ENCODE peak calls at places on chromosomes 1 and 21, in ten cellular contexts. V is tibial artery, B is transverse colon, H is IMR-90, N is H9, P is body of pancreas, U is spleen, X is cardiac muscle cell, L is heart right ventricle, C is right atrium auricular region. M is an unnamed sample. For H3K9me3, the result is how much of the 10 kb centered on the place peaks cover.

GRCh38 chr1:10664251-10664650 is 132.2 kb downstream of the CASZ1 start:
- DNase-seq in L (no peak), U (peak), H (no peak), X (peak), N (peak), C (no peak), P (peak), B (no peak), V (no peak), M (no peak)

GRCh38 chr1:39205102-39205780 is 746 bp downstream of the MACF1 start:
- DNase-seq in X (peak), U (peak), C (peak), H (peak), L (peak), P (no peak), B (peak), V (peak), N (no peak), M (peak)

GRCh38 chr1:203088441-203088840 is 2.6 kb upstream of the MYOG start:
- DNase-seq in C (peak), U (no peak), X (no peak), L (no peak), V (no peak), N (peak), H (no peak), P (no peak), B (no peak), M (no peak)

GRCh38 chr1:198492872-198493271 is 47.6 kb downstream of the ATP6V1G3 start:
- DNase-seq in H (peak), C (no peak), V (no peak), X (no peak), N (no peak), L (no peak), U (no peak), P (no peak), B (no peak), M (no peak)

GRCh38 chr21:35102488-35103407 is 53.6 kb upstream of the RUNX1 start:
- DNase-seq in P (no peak), L (peak), N (no peak), U (peak), B (peak), H (peak), C (peak), X (no peak), V (peak), M (no peak)

GRCh38 chr1:232925421-232926202 is 24.8 kb upstream of the NTPCR start:
- DNase-seq in H (no peak), U (no peak), L (no peak), C (no peak), B (no peak), N (no peak), X (no peak), V (no peak), P (no peak), M (no peak)

GRCh38 chr1:119818181-119818580 is 6.9 kb upstream of the REG4 start:
- DNase-seq in U (no peak), P (no peak), B (no peak), H (no peak), V (no peak), C (no peak), X (no peak), L (no peak), N (no peak), M (peak)

GRCh38 chr1:119737040-119737682 is 25.4 kb downstream of the PHGDH start:
- DNase-seq in U (no peak), X (peak), L (peak), C (no peak), P (peak), V (peak), B (peak), H (no peak), N (no peak), M (peak)

GRCh38 chr1:15767941-15768340 is 9.3 kb downstream of the FBLIM1 start:
- DNase-seq in L (no peak), C (no peak), V (no peak), P (no peak), X (no peak), B (no peak), N (no peak), U (no peak), H (no peak), M (no peak)

GRCh38 chr1:117838911-117839310 is 90.5 kb downstream of the GDAP2 start:
- DNase-seq in H (peak), L (no peak), N (no peak), U (no peak), V (no peak), X (no peak), P (no peak), B (no peak), C (no peak), M (no peak)

GRCh38 chr1:111723091-111723806 is 15.9 kb downstream of the INKA2 start:
- DNase-seq in C (peak), U (no peak), H (no peak), B (no peak), L (no peak), N (no peak), P (no peak), V (no peak), X (no peak), M (peak)

GRCh38 chr1:24536391-24536840 is 19.5 kb upstream of the NCMAP start:
- DNase-seq in L (no peak), H (peak), X (peak), V (no peak), N (no peak), C (no peak), B (peak), U (peak), P (no peak), M (peak)

GRCh38 chr1:58734630-58735029 is 34.8 kb upstream of the MYSM1 start:
- DNase-seq in B (no peak), H (no peak), V (no peak), L (no peak), N (no peak), U (no peak), X (no peak), P (no peak), C (no peak), M (no peak)

GRCh38 chr1:37667023-37667769 is 25.1 kb upstream of the CDCA8 start:
- DNase-seq in N (no peak), U (peak), B (no peak), C (no peak), L (no peak), P (no peak), H (no peak), X (no peak), V (no peak), M (no peak)

GRCh38 chr21:43717967-43718871 is 710 bp upstream of the PDXK start:
- DNase-seq in C (no peak), P (no peak), U (peak), X (no peak), V (no peak), B (no peak), H (no peak), N (peak), L (no peak), M (no peak)

GRCh38 chr1:156262461-156263287 is 14.8 kb upstream of the PAQR6 start:
- DNase-seq in L (no peak), H (peak), C (no peak), V (no peak), B (no peak), U (no peak), X (no peak), N (no peak), P (no peak), M (no peak)

GRCh38 chr1:55727010-55727409 is 511.8 kb upstream of the USP24 start:
- DNase-seq in N (no peak), X (no peak), L (no peak), H (peak), C (no peak), P (no peak), U (no peak), V (no peak), B (no peak), M (no peak)

GRCh38 chr1:61081135-61081636 is 1.2 kb upstream of the NFIA start:
- DNase-seq in L (no peak), V (no peak), N (no peak), C (no peak), P (no peak), U (no peak), X (peak), B (no peak), H (no peak), M (no peak)

GRCh38 chr1:219941179-219942118 is 13.1 kb upstream of the SLC30A10 start:
- DNase-seq in B (no peak), C (no peak), L (no peak), X (no peak), U (no peak), P (peak), N (no peak), V (no peak), H (no peak), M (no peak)

GRCh38 chr1:225822655-225823403 is 12.9 kb downstream of the EPHX1 start:
- DNase-seq in V (no peak), C (no peak), X (no peak), L (no peak), U (no peak), H (no peak), B (no peak), N (no peak), P (no peak), M (no peak)

GRCh38 chr1:36300526-36300925 is 5.6 kb upstream of the SH3D21 start:
- DNase-seq in V (no peak), H (peak), X (no peak), P (no peak), U (no peak), L (no peak), N (no peak), C (no peak), B (no peak), M (no peak)

GRCh38 chr1:157580179-157580827 is 17.6 kb downstream of the FCRL4 start:
- DNase-seq in V (no peak), X (peak), P (peak), U (no peak), H (peak), B (peak), L (peak), N (peak), C (no peak), M (peak)

GRCh38 chr1:200075938-200076546 is 48.5 kb downstream of the NR5A2 start:
- DNase-seq in V (peak), P (peak), L (peak), B (no peak), C (no peak), N (no peak), U (no peak), X (no peak), H (peak), M (peak)

GRCh38 chr1:119646521-119647227 is 1.4 kb downstream of the ZNF697 start:
- DNase-seq in L (no peak), U (no peak), B (no peak), P (no peak), C (no peak), X (no peak), H (peak), N (no peak), V (no peak), M (no peak)

GRCh38 chr1:236686815-236687160 is 489 bp downstream of the ACTN2 start:
- DNase-seq in N (peak), C (no peak), V (no peak), B (no peak), L (no peak), P (peak), X (peak), U (no peak), H (no peak), M (no peak)

GRCh38 chr21:37407719-37408455 is 41.3 kb downstream of the DYRK1A start:
- DNase-seq in X (no peak), L (no peak), H (peak), B (no peak), N (no peak), P (no peak), C (no peak), V (no peak), U (no peak), M (peak)

DNA sequence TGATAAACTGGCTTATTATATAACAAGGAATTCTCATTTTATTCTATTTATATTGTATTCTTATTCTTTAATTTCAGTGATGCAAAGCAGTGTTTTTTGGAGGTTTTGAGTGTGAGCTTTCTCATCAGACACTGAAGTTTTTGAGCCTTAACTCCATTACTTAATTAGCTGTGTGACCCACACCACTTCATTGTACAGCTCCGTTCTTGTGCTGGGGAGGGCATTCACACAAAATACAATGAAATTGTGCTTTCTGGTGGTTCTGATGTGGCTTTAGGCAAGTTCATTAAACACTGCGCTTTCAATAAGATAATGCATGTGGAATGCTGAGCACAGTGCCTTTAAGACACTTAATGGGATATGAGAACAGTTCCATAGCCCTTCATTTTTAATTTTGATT is 102.7 kb upstream of the TPTE start:
- DNase-seq in P (no peak), C (no peak), L (no peak), H (no peak), U (no peak), V (no peak), N (no peak), B (no peak), X (no peak), M (no peak)
- H3K9me3 ChIP-seq in P (under half), C (under half), L (under half), H (under half), U (half or more), V (under half), N (half or more), B (under half), X (under half), M (under half)

GRCh38 chr1:125065821-125066180 is 3881.0 kb downstream of the SRGAP2C start:
- DNase-seq in C (no peak), N (no peak), L (no peak), H (no peak), P (no peak), X (no peak), U (peak), B (no peak), V (no peak), M (no peak)
- H3K9me3 ChIP-seq in C (under half), N (half or more), L (under half), H (under half), P (under half), X (under half), U (half or more), B (under half), V (under half), M (under half)

GRCh38 chr1:168535536-168535935 is 8.3 kb downstream of the XCL2 start:
- DNase-seq in U (no peak), V (no peak), B (no peak), N (no peak), P (no peak), H (no peak), X (no peak), C (no peak), L (no peak), M (peak)
- H3K9me3 ChIP-seq in U (under half), V (under half), B (under half), N (under half), P (under half), H (under half), X (under half), C (under half), L (under half), M (under half)

GRCh38 chr1:4636644-4637380 is 17.6 kb upstream of the AJAP1 start:
- DNase-seq in P (no peak), X (no peak), H (no peak), L (no peak), C (no peak), N (no peak), V (no peak), B (no peak), U (peak), M (no peak)

GRCh38 chr1:4636186-4636585 is 18.2 kb upstream of the AJAP1 start:
- DNase-seq in N (no peak), V (no peak), L (no peak), P (no peak), X (no peak), C (no peak), B (no peak), H (no peak), U (peak), M (no peak)

GRCh38 chr1:4633346-4633745 is 21.1 kb upstream of the AJAP1 start:
- DNase-seq in X (no peak), H (no peak), L (no peak), U (peak), V (no peak), C (no peak), P (no peak), B (no peak), N (no peak), M (no peak)

GRCh38 chr1:4634156-4634792 is 20.1 kb upstream of the AJAP1 start:
- DNase-seq in H (no peak), U (peak), B (no peak), L (no peak), X (no peak), N (no peak), V (no peak), P (no peak), C (no peak), M (no peak)

DNA sequence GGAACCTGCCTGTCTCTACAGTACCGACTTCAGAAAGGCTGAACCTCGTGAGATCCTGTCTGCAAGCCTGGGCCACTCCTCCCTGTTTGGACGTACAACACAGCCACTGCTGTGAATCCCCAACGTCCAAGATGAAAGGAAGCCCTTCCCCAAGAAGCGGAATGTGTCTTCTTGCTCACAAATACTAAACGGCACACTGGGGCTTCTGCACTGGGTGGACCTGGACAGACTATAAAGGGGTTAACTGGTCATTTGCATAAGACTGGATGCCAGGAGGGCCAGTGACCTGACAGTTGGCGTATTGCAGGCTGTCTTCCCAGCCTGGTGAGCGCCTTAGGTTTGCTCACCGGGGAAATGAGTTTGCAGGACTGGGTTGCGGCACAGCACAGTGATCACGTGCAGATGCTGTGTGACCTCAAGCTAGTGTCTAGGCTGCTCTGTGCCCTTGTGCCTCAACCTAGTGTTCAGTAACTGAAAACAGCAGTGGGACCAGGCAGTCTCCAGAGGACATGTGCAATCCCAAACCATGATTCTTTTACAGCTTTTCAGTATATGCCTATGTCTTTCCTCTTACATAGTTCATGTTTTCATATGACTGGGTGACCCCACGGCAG is 19.5 kb upstream of the AJAP1 start:
- DNase-seq in V (no peak), C (no peak), X (no peak), L (no peak), H (no peak), B (no peak), N (no peak), P (no peak), U (peak), M (no peak)
- H3K9me3 ChIP-seq in V (under half), C (under half), X (under half), L (under half), H (under half), B (under half), N (under half), P (under half), U (under half), M (under half)

DNA sequence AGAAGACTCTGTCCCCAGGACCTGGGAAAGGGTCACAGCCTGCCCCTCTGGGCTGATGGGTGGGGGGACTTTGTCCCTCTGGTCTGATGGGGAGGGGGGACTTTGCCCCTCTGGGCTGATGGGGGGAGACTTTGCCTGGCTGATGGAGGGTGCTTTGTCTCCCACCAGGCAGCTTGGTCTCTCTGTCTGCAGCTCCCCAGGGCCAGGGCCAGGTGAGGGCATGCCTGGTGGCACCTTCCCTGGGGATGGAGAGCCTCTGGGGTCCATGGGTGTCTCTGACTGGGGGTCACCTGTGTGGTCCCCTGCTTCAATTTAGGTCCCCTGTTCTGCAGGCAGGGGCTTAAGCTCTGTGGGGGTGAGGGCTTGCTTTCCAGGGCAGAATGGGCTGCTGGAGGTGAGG is 23.5 kb upstream of the TTC34 start:
- DNase-seq in B (no peak), H (no peak), L (no peak), X (no peak), C (no peak), N (no peak), U (no peak), P (no peak), V (no peak), M (no peak)
- H3K9me3 ChIP-seq in B (under half), H (half or more), L (under half), X (under half), C (under half), N (half or more), U (under half), P (under half), V (under half), M (under half)

M was measured in small intestine.